ENCODE peak calls at places on chromosome 4, in nine cellular contexts. V is astrocyte of the spinal cord; U is posterior vena cava; S is activated CD4-positive, CD25-positive, alpha-beta regulatory T cell treated with anti-CD3 and anti-CD28 coated beads, Interleukin-2, amount 50 U/mL, for 72 hours; O is fibroblast of pulmonary artery; M is stimulated activated CD8-positive, alpha-beta memory T cell treated with anti-CD3 and anti-CD28 coated beads, Interleukin-4, amount 100 ng/mL, for 1 hour; J is OCI-LY7; C is H54; Q is ecto neural progenitor cell. B is an unnamed sample.

GRCh38 chr4:170226288-170226687 is 136.5 kb upstream of the AADAT start:
- DNase-seq in C (no peak), U (no peak), V (no peak), S (no peak), J (no peak), Q (no peak), O (no peak), M (no peak), B (no peak)

GRCh38 chr4:148926861-148927260 is 484.6 kb upstream of the NR3C2 start:
- DNase-seq in M (no peak), C (no peak), S (no peak), Q (no peak), O (peak), J (no peak), V (peak), U (no peak), B (peak)

GRCh38 chr4:113584407-113585150 is 177.0 kb downstream of the CAMK2D start:
- DNase-seq in M (no peak), S (no peak), J (no peak), O (peak), C (no peak), Q (no peak), V (peak), U (no peak), B (peak)

GRCh38 chr4:54090804-54091623 is 8.9 kb upstream of the GSX2 start:
- DNase-seq in C (no peak), Q (peak), U (no peak), J (no peak), S (no peak), M (no peak), O (no peak), V (no peak), B (peak)

GRCh38 chr4:124325676-124326075 is 386.9 kb downstream of the ANKRD50 start:
- DNase-seq in M (no peak), V (no peak), S (no peak), U (no peak), J (no peak), Q (no peak), O (no peak), C (no peak), B (no peak)

GRCh38 chr4:86441175-86441960 is 81.5 kb upstream of the MAPK10 start:
- DNase-seq in U (no peak), M (no peak), J (no peak), O (peak), V (no peak), S (no peak), C (peak), Q (no peak), B (peak)

GRCh38 chr4:19725130-19725529 is 526.6 kb upstream of the SLIT2 start:
- DNase-seq in J (no peak), V (no peak), S (no peak), U (no peak), M (no peak), C (no peak), O (peak), Q (no peak), B (no peak)

GRCh38 chr4:78186597-78187543 is 129.7 kb downstream of the FRAS1 start:
- DNase-seq in M (no peak), S (no peak), U (no peak), J (no peak), O (no peak), Q (no peak), C (no peak), V (no peak), B (no peak)

GRCh38 chr4:184265566-184266351 is 48.1 kb upstream of the ENPP6 start:
- DNase-seq in Q (no peak), J (no peak), O (peak), V (peak), S (no peak), C (peak), M (no peak), U (no peak), B (peak)

B was measured in fibroblast of lung.